ENCODE peak calls at places on chromosomes 4 and X, in seven cellular contexts. A is BJ, B is hepatocyte, I is fibroblast of lung, Y is ovary, W is brain microvascular endothelial cell, Q is endothelial cell of umbilical vein. Z is an unnamed sample.

GRCh38 chr4:114417214-114417613 is 181.4 kb upstream of the UGT8 start:
- DNase-seq in I (no peak), Y (no peak), Q (no peak), W (no peak), A (no peak), B (peak; percentile 18), Z (no peak)

GRCh38 chr4:159757471-159757870 is 654.6 kb downstream of the RAPGEF2 start:
- DNase-seq in W (no peak), Y (no peak), B (no peak), A (no peak), Q (no peak), I (no peak), Z (no peak)

GRCh38 chr4:154491341-154491679 is 289 bp downstream of the DCHS2 start:
- DNase-seq in A (no peak), I (peak; percentile 5), Q (no peak), Y (no peak), B (no peak), W (no peak), Z (no peak)

GRCh38 chr4:151468715-151469696 is 60.0 kb downstream of the FHIP1A start:
- DNase-seq in Q (no peak), I (peak; percentile 40), B (no peak), A (no peak), Y (no peak), W (peak; percentile 22), Z (no peak)

GRCh38 chrX:53445977-53446376 is 11.8 kb upstream of the HSD17B10 start:
- DNase-seq in W (peak; percentile 38), I (peak; percentile 15), Y (no peak), Q (peak; percentile 30), A (no peak), B (peak; percentile 51), Z (no peak)

GRCh38 chr4:12319765-12320164 is 891.1 kb upstream of the HS3ST1 start:
- DNase-seq in W (peak; percentile 4), I (peak; percentile 10), Q (no peak), Y (no peak), A (no peak), B (no peak), Z (no peak)

GRCh38 chrX:24879679-24880078 is 136.1 kb downstream of the ARX start:
- DNase-seq in A (no peak), B (no peak), I (no peak), W (no peak), Q (no peak), Y (no peak), Z (no peak)

GRCh38 chr4:138164218-138164617 is 77.9 kb downstream of the SLC7A11 start:
- DNase-seq in A (no peak), Y (no peak), I (no peak), B (no peak), W (no peak), Q (no peak), Z (no peak)

GRCh38 chr4:187070158-187070557 is 346.5 kb upstream of the FAT1 start:
- DNase-seq in Q (no peak), A (no peak), B (no peak), W (no peak), I (no peak), Y (no peak), Z (no peak)

GRCh38 chr4:26264109-26264508 is 56.7 kb upstream of the RBPJ start:
- DNase-seq in B (no peak), A (no peak), Q (no peak), Y (no peak), I (no peak), W (no peak), Z (no peak)

GRCh38 chr4:155017426-155017825 is 191.0 kb upstream of the NPY2R start:
- DNase-seq in W (no peak), A (no peak), I (no peak), Y (no peak), B (no peak), Q (no peak), Z (no peak)

GRCh38 chrX:115031989-115032388 is 14.6 kb upstream of the IL13RA2 start:
- DNase-seq in I (peak; percentile 1), Q (no peak), W (no peak), A (no peak), B (no peak), Y (no peak), Z (no peak)

GRCh38 chr4:2837904-2838496 is 5.6 kb upstream of the ADD1 start:
- DNase-seq in W (peak; percentile 25), A (no peak), I (peak; percentile 37), Y (no peak), Q (peak; percentile 79), B (peak; percentile 11), Z (no peak)

GRCh38 chrX:73831500-73831899 is 268.5 kb downstream of the CHIC1 start:
- DNase-seq in Y (no peak), Q (no peak), I (no peak), B (no peak), W (no peak), A (no peak), Z (no peak)

GRCh38 chrX:112147206-112147605 is 64.6 kb upstream of the TRPC5 start:
- DNase-seq in B (peak; percentile 54), A (no peak), Q (no peak), Y (no peak), I (peak; percentile 0), W (no peak), Z (no peak)

GRCh38 chrX:1248381-1249061 is 20.1 kb upstream of the CSF2RA start:
- DNase-seq in B (peak; percentile 48), Q (no peak), Y (no peak), W (no peak), A (no peak), I (no peak), Z (no peak)

GRCh38 chr4:10403633-10404445 is 53.4 kb downstream of the ZNF518B start:
- DNase-seq in Q (peak; percentile 60), B (peak; percentile 43), A (peak; percentile 5), W (peak; percentile 37), Y (no peak), I (peak; percentile 15), Z (no peak)

GRCh38 chr4:168784786-168785461 is 225.1 kb downstream of the CBR4 start:
- DNase-seq in I (peak; percentile 61), Y (no peak), A (no peak), Q (no peak), B (no peak), W (no peak), Z (no peak)

GRCh38 chrX:23784487-23785301 is 1.7 kb downstream of the SAT1 start:
- DNase-seq in I (peak; percentile 83), Q (peak; percentile 39), W (peak; percentile 20), A (peak; percentile 43), B (peak; percentile 33), Y (no peak), Z (no peak)

GRCh38 chr4:41776466-41776865 is 27.9 kb upstream of the PHOX2B start:
- DNase-seq in A (no peak), Y (no peak), B (no peak), Q (no peak), W (no peak), I (no peak), Z (no peak)

GRCh38 chr4:56907009-56907408 is 691 bp upstream of the REST start:
- DNase-seq in W (no peak), I (no peak), Q (no peak), Y (peak; percentile 9), B (peak; percentile 19), A (no peak), Z (no peak)

GRCh38 chr4:73127839-73128448 is 58.4 kb upstream of the COX18 start:
- DNase-seq in Y (no peak), Q (peak; percentile 17), I (peak; percentile 12), A (no peak), B (peak; percentile 35), W (peak; percentile 20), Z (no peak)

GRCh38 chrX:43469391-43470054 is 186.6 kb upstream of the MAOA start:
- DNase-seq in A (no peak), I (no peak), Q (no peak), W (no peak), B (no peak), Y (no peak), Z (no peak)
- H3K36me3 ChIP-seq in A (no peaks in the 10 kb centered on the region), I (no peaks in the 10 kb centered on the region), Q (no peaks in the 10 kb centered on the region), W (no peaks in the 10 kb centered on the region), B (no peaks in the 10 kb centered on the region), Y (no peaks in the 10 kb centered on the region), Z (no peaks in the 10 kb centered on the region)

GRCh38 chr4:6894528-6895498 is 14.8 kb upstream of the TBC1D14 start:
- DNase-seq in I (no peak), Q (no peak), B (no peak), A (no peak), Y (no peak), W (no peak), Z (no peak)

GRCh38 chr4:6894086-6894478 is 15.5 kb upstream of the TBC1D14 start:
- DNase-seq in Y (no peak), Q (no peak), W (no peak), A (no peak), I (no peak), B (no peak), Z (no peak)

GRCh38 chr4:6892909-6893202 is 16.8 kb upstream of the TBC1D14 start:
- DNase-seq in Q (no peak), Y (no peak), A (no peak), W (no peak), I (no peak), B (no peak), Z (no peak)

GRCh38 chr4:6892190-6892908 is 17.3 kb upstream of the TBC1D14 start:
- DNase-seq in Q (no peak), I (peak; percentile 73), W (peak; percentile 56), B (peak; percentile 47), Y (peak; percentile 38), A (no peak), Z (no peak)

GRCh38 chr4:6893449-6894085 is 16.1 kb upstream of the TBC1D14 start:
- DNase-seq in I (peak; percentile 54), W (peak; percentile 31), B (peak; percentile 82), Y (no peak), Q (no peak), A (no peak), Z (no peak)
- H3K4me3 ChIP-seq in I (no peak overlapping the region), W (no peak overlapping the region), B (no peak overlapping the region), Y (no peak overlapping the region), Q (no peak overlapping the region), A (no peak overlapping the region), Z (no peak overlapping the region)

DNA sequence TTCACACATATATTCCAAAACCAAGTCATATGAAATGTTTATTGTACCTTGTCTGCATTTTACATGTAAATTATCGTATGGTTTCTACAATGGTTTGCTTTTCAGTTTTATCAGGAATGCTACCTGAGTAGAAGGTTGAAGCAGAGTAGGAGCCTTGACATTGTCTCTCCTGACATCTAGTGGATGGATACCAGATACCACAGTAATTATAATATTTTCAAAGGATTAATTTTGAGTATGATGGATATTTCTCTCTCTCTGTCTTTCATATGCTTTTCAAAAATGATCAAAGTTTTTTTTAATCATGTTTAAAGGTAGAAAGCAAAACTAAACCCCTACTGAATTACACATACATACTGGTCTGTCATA is 109.4 kb upstream of the KLHL13 start:
- DNase-seq in W (peak; percentile 3), B (peak; percentile 26), A (no peak), Q (peak; percentile 65), I (peak; percentile 20), Y (no peak), Z (no peak)
- TF ChIP-seq CTCF in W (peak; percentile 41), B (peak; percentile 51), A (peak; percentile 31), Q (peak; percentile 11), I (peak; percentile 29), Y (no peak), Z (peak; percentile 32)

DNA sequence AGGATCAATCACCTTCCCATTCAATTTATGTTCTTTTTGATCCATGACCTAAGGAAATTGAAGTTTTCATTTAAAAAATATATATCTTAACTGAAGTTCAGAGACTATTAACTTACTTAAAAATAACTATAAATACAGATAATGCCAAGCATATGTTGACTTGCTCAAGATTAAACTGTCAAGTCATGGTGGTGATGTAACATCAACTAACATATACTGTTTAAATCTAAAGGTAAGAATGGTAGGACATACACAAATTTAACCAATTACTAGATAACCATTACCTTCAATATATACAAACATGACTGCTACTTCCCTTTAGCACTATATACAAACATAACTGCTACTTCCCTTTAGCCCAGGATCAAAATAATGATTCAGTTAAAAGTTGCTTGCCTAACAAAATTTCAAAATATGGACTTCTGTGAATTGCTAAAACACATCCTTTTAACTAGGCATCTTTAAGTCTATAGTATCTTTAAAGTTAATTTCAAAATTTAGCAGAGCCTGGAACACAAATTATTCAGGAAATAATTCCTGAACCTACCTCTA is 14.9 kb downstream of the HNRNPD start:
- DNase-seq in A (no peak), B (no peak), W (no peak), Y (no peak), I (no peak), Q (no peak), Z (no peak)
- H3K36me3 ChIP-seq in A (peaks cover 5% of the 10 kb centered on the region), B (peaks cover 6% of the 10 kb centered on the region), W (peaks cover 37% of the 10 kb centered on the region), Y (no peaks in the 10 kb centered on the region), I (peaks cover 5% of the 10 kb centered on the region), Q (peaks cover 32% of the 10 kb centered on the region), Z (no peaks in the 10 kb centered on the region)